ENCODE peak calls at places on chromosomes 11 and 22, in ten cellular contexts. L is colonic mucosa, N is heart left ventricle, D is suprapubic skin, X is cardiac muscle cell, T is astrocyte of the spinal cord, Q is GM23338, B is A549, H is HCT116, U is foreskin fibroblast. O is an unnamed sample.

GRCh38 chr22:50190182-50190951 is 4.7 kb downstream of the TRABD start:
- DNase-seq in X (peak; percentile 43), L (peak; percentile 90), Q (peak; percentile 81), B (peak; percentile 68), H (peak; percentile 60), D (peak; percentile 91), U (peak; percentile 38), T (peak; percentile 55), N (peak; percentile 89), O (peak; percentile 77)

GRCh38 chr22:35938226-35938625 is 90.4 kb downstream of the RBFOX2 start:
- DNase-seq in H (no peak), Q (no peak), L (no peak), N (no peak), T (no peak), B (no peak), U (peak; percentile 19), X (no peak), D (no peak), O (no peak)

GRCh38 chr22:50008151-50009040 is 4.2 kb downstream of the IL17REL start:
- DNase-seq in H (no peak), T (no peak), Q (peak; percentile 43), D (peak; percentile 52), L (no peak), B (no peak), X (no peak), U (no peak), N (no peak), O (no peak)

GRCh38 chr22:43427296-43428004 is 15.6 kb downstream of the MPPED1 start:
- DNase-seq in T (no peak), U (no peak), D (no peak), N (no peak), X (no peak), B (no peak), L (no peak), H (no peak), Q (peak; percentile 50), O (no peak)

GRCh38 chr11:6497069-6497839 is at the start of gene DNHD1:
- DNase-seq in B (no peak), N (peak; percentile 57), D (no peak), Q (peak; percentile 89), H (no peak), T (no peak), L (no peak), U (no peak), X (no peak), O (no peak)

GRCh38 chr11:115965754-115966504 is 461.7 kb upstream of the CADM1 start:
- DNase-seq in H (no peak), T (no peak), Q (no peak), D (no peak), L (no peak), X (peak; percentile 30), N (peak; percentile 51), B (no peak), U (no peak), O (no peak)

GRCh38 chr22:41256898-41257260 is 16.1 kb upstream of the CHADL start:
- DNase-seq in B (no peak), L (no peak), X (no peak), Q (peak; percentile 47), D (no peak), U (no peak), H (no peak), T (peak; percentile 82), N (no peak), O (no peak)

GRCh38 chr22:18091916-18092526 is 14.2 kb downstream of the PEX26 start:
- DNase-seq in L (peak; percentile 89), D (no peak), N (peak; percentile 83), T (peak; percentile 33), Q (no peak), X (peak; percentile 23), B (peak; percentile 40), U (no peak), H (no peak), O (peak; percentile 73)

GRCh38 chr11:122494171-122494570 is 161.4 kb upstream of the UBASH3B start:
- DNase-seq in H (no peak), U (peak; percentile 14), B (no peak), L (no peak), N (no peak), Q (no peak), T (no peak), X (no peak), D (no peak), O (no peak)

GRCh38 chr11:104043678-104044239 is 7.3 kb downstream of the DDI1 start:
- DNase-seq in X (no peak), Q (no peak), H (no peak), T (peak; percentile 12), U (peak; percentile 16), B (no peak), D (no peak), N (no peak), L (no peak), O (no peak)

GRCh38 chr22:35205141-35205775 is 52.0 kb upstream of the HMGXB4 start:
- DNase-seq in Q (no peak), H (no peak), N (no peak), L (no peak), T (no peak), U (no peak), B (no peak), X (peak; percentile 66), D (no peak), O (no peak)

GRCh38 chr11:2988996-2989395 is 3.1 kb downstream of the NAP1L4 start:
- DNase-seq in X (no peak), N (no peak), L (no peak), T (no peak), B (no peak), H (no peak), Q (no peak), D (no peak), U (no peak), O (no peak)

GRCh38 chr11:72378704-72379383 is 55.5 kb downstream of the CLPB start:
- DNase-seq in H (no peak), D (no peak), X (no peak), U (no peak), Q (no peak), N (peak; percentile 88), T (peak; percentile 54), B (no peak), L (peak; percentile 21), O (peak; percentile 76)

GRCh38 chr22:45105281-45105700 is 58.4 kb upstream of the NUP50 start:
- DNase-seq in D (no peak), X (no peak), Q (no peak), T (no peak), L (no peak), N (no peak), H (no peak), B (no peak), U (no peak), O (no peak)

GRCh38 chr11:110337570-110338193 is 41.3 kb upstream of the RDX start:
- DNase-seq in H (peak; percentile 76), X (no peak), B (no peak), D (no peak), N (no peak), T (peak; percentile 29), Q (peak; percentile 53), L (no peak), U (no peak), O (no peak)

GRCh38 chr11:26904114-26904513 is 89.8 kb upstream of the FIBIN start:
- DNase-seq in T (no peak), U (no peak), B (no peak), H (no peak), L (no peak), Q (peak; percentile 17), D (no peak), X (no peak), N (no peak), O (no peak)

GRCh38 chr11:76233936-76234703 is 27.8 kb upstream of the WNT11 start:
- DNase-seq in D (peak; percentile 85), X (no peak), U (peak; percentile 18), B (no peak), N (peak; percentile 60), H (no peak), L (peak; percentile 55), T (peak; percentile 23), Q (peak; percentile 51), O (peak; percentile 61)

GRCh38 chr11:41382927-41383326 is 76.5 kb downstream of the LRRC4C start:
- DNase-seq in D (no peak), Q (peak; percentile 21), L (no peak), T (peak; percentile 21), X (no peak), H (no peak), U (no peak), N (no peak), B (no peak), O (no peak)

DNA sequence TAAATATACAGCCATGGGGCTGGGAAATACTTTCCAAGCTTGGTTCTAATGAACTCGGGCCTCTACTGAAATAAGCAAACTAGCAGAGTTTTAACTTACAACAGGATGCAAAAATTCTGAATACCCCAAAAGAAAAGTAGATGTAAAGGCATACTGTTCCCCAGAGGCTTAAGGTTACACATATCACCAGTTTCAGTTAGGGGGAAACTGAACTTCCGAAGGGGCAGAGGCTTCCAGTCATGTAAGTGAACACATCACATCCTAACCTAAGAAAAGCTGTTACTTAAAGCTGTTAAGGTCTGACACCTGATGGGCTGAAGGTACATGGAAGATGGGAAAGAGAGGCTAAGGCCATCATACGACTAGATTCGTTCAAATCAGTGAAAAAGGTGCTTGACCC is 2.3 kb downstream of the GAB2 start:
- DNase-seq in L (no peak), Q (no peak), D (no peak), H (no peak), X (no peak), B (no peak), T (no peak), N (no peak), U (no peak), O (no peak)
- H3K4me3 ChIP-seq in L (no peak overlapping the region), Q (no peak overlapping the region), D (no peak overlapping the region), H (no peak overlapping the region), X (no peak overlapping the region), B (no peak overlapping the region), T (no peak overlapping the region), N (no peak overlapping the region), U (no peak overlapping the region), O (no peak overlapping the region)

GRCh38 chr11:79052539-79052938 is 388.3 kb downstream of the TENM4 start:
- DNase-seq in D (no peak), N (no peak), X (peak; percentile 34), H (no peak), Q (peak; percentile 61), T (peak; percentile 35), U (no peak), B (no peak), L (no peak), O (no peak)
- H3K4me3 ChIP-seq in D (no peak overlapping the region), N (no peak overlapping the region), X (no peak overlapping the region), H (no peak overlapping the region), Q (no peak overlapping the region), T (no peak overlapping the region), U (no peak overlapping the region), B (no peak overlapping the region), L (no peak overlapping the region), O (no peak overlapping the region)

DNA sequence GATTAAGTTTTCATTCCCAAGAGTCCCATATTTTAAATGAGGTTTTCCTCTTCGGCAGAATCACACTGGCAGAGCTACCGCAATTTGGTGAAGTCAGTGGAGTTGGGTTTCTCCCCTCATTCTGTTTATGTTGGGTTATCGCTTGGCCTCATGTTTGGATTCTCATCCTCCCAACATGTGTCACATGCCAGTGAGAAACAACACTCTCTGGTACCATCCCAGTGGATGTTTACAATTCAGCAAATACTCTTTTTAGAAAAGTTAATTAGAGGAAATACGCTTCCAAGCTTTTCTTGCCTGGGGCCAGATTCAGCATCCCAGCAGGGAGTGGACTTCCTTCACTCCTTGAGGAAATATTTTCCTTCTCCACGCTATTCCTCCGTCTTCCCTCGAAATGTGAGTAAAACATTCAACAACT is 2.1 kb downstream of the PAMR1 start:
- DNase-seq in B (no peak), U (no peak), H (no peak), T (peak; percentile 6), N (no peak), X (no peak), D (no peak), Q (no peak), L (no peak), O (no peak)
- H3K4me3 ChIP-seq in B (no peak overlapping the region), U (peak overlapping the region; percentile 74), H (no peak overlapping the region), T (peak overlapping the region; percentile 70), N (peak overlapping the region; percentile 59), X (no peak overlapping the region), D (no peak overlapping the region), Q (no peak overlapping the region), L (no peak overlapping the region), O (peak overlapping the region; percentile 35)

GRCh38 chr11:46855167-46855566 is 9.1 kb upstream of the CKAP5 start:
- DNase-seq in U (no peak), D (no peak), H (no peak), T (no peak), X (no peak), B (no peak), N (no peak), Q (no peak), L (no peak), O (no peak)
- H3K4me3 ChIP-seq in U (no peak overlapping the region), D (no peak overlapping the region), H (no peak overlapping the region), T (no peak overlapping the region), X (no peak overlapping the region), B (no peak overlapping the region), N (no peak overlapping the region), Q (no peak overlapping the region), L (no peak overlapping the region), O (no peak overlapping the region)